ENCODE peak calls at places on chromosomes 4 and X, in five cellular contexts. T, M, K, Y and Z are unnamed samples.
A peak's percentile ranks its signal among the peaks of the same experiment; 100 is the strongest.

GRCh38 chr4:159290321-159291030 is 187.6 kb downstream of the RAPGEF2 start:
- DNase-seq in T (no peak), M (no peak), K (peak; percentile 34), Y (no peak), Z (no peak)

GRCh38 chrX:41516995-41517660 is 70.0 kb downstream of the NYX start:
- DNase-seq in T (peak; percentile 37), M (no peak), K (no peak), Y (no peak), Z (no peak)

GRCh38 chrX:120790118-120790517 is 85.5 kb downstream of the CT47B1 start:
- DNase-seq in T (peak; percentile 63), M (peak; percentile 51), K (peak; percentile 71), Y (no peak), Z (peak; percentile 27)

GRCh38 chr4:7045553-7045952 is 2.4 kb downstream of the TADA2B start:
- DNase-seq in T (no peak), M (no peak), K (no peak), Y (no peak), Z (no peak)

GRCh38 chr4:158122501-158122900 is 50.3 kb downstream of the GASK1B start:
- DNase-seq in T (no peak), M (peak; percentile 38), K (peak; percentile 55), Y (no peak), Z (no peak)

GRCh38 chr4:100187781-100188180 is 2.5 kb downstream of the DDIT4L start:
- DNase-seq in T (no peak), M (no peak), K (no peak), Y (no peak), Z (no peak)

GRCh38 chr4:179447308-179447707 is 2005.1 kb upstream of the AGA start:
- DNase-seq in T (no peak), M (peak; percentile 5), K (peak; percentile 12), Y (no peak), Z (no peak)

GRCh38 chrX:47200385-47201150 is 6.9 kb downstream of the UBA1 start:
- DNase-seq in T (peak; percentile 65), M (no peak), K (peak; percentile 65), Y (no peak), Z (no peak)

GRCh38 chr4:71239365-71239764 is 99.5 kb upstream of the SLC4A4 start:
- DNase-seq in T (peak; percentile 8), M (peak; percentile 46), K (peak; percentile 66), Y (no peak), Z (no peak)

GRCh38 chr4:151099976-151100417 is 569 bp downstream of the RPS3A start:
- DNase-seq in T (no peak), M (no peak), K (peak; percentile 25), Y (no peak), Z (no peak)

DNA sequence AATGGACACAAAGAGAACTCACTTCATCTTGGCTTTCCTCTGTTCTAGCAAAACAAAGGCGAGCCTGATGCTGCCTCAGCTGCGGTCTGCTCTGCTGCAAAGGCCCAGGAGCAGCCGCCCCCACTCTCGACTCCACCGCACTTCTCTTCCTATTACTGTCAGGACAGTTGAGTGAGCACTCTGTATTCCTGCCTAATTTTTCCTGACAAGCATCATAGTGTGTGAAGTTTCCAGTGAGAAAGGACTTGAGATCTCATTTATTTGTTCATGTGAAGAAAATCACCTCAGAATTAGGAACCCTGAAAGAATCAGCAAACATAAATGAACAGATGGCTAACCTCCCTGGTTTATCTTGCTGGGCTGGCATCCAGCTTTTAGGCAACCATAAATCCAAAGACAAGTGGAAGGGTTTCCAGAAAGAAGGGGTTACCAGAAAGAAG is 15.6 kb downstream of the SCARB2 start:
- DNase-seq in T (no peak), M (no peak), K (peak; percentile 69), Y (no peak), Z (no peak)
- H2AK5ac ChIP-seq in T (no peak overlapping the region), M (no peak overlapping the region), K (peak overlapping the region; percentile 53), Y (no peak overlapping the region), Z (no peak overlapping the region)

GRCh38 chr4:183906486-183906735 is 1.3 kb downstream of the STOX2 start:
- DNase-seq in T (no peak), M (peak; percentile 1), K (no peak), Y (no peak), Z (no peak)
- H2AK5ac ChIP-seq in T (no peak overlapping the region), M (no peak overlapping the region), K (no peak overlapping the region), Y (no peak overlapping the region), Z (no peak overlapping the region)

GRCh38 chr4:140213736-140214135 is 59.8 kb upstream of the MAML3 start:
- DNase-seq in T (peak; percentile 49), M (peak; percentile 10), K (peak; percentile 66), Y (no peak), Z (no peak)

GRCh38 chr4:140212646-140213045 is 58.7 kb upstream of the MAML3 start:
- DNase-seq in T (peak; percentile 92), M (no peak), K (no peak), Y (no peak), Z (no peak)

GRCh38 chr4:140211693-140212092 is 57.7 kb upstream of the MAML3 start:
- DNase-seq in T (no peak), M (no peak), K (no peak), Y (no peak), Z (no peak)

GRCh38 chr4:140212171-140212570 is 58.2 kb upstream of the MAML3 start:
- DNase-seq in T (no peak), M (no peak), K (no peak), Y (no peak), Z (no peak)

DNA sequence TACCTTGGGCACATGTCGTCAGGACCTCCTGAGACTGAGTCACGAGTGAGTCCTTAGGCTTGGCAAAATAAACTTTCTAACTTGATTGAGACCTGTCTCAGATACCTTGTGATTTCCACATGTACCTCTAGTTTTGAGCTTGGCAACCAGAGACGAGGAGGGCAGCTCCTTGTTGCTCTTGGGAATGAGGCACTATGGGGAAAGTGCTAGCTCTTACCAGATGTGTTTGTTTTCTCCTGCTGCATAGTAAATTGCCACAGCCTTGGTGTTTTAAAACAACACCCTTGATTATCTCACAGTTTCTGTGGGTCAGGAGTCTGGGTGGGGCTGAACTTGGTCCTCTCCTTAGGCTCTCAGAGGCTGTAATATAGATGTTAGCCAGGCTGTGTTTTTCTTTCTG is 59.1 kb upstream of the MAML3 start:
- DNase-seq in T (no peak), M (no peak), K (no peak), Y (no peak), Z (no peak)
- H2AK5ac ChIP-seq in T (peak overlapping the region; percentile 3), M (no peak overlapping the region), K (no peak overlapping the region), Y (no peak overlapping the region), Z (no peak overlapping the region)

GRCh38 chr4:140644470-140645185 is 75.9 kb upstream of the UCP1 start:
- DNase-seq in T (no peak), M (no peak), K (no peak), Y (no peak), Z (no peak)

GRCh38 chr4:140641789-140642439 is 73.2 kb upstream of the UCP1 start:
- DNase-seq in T (peak; percentile 85), M (no peak), K (no peak), Y (peak; percentile 71), Z (peak; percentile 81)

GRCh38 chr4:140645196-140645595 is 76.4 kb upstream of the UCP1 start:
- DNase-seq in T (no peak), M (no peak), K (no peak), Y (no peak), Z (no peak)

GRCh38 chr4:140642674-140643437 is 74.1 kb upstream of the UCP1 start:
- DNase-seq in T (no peak), M (no peak), K (no peak), Y (no peak), Z (no peak)

GRCh38 chr4:140643571-140644055 is 74.9 kb upstream of the UCP1 start:
- DNase-seq in T (no peak), M (no peak), K (no peak), Y (no peak), Z (no peak)
- H2AK5ac ChIP-seq in T (no peak overlapping the region), M (no peak overlapping the region), K (no peak overlapping the region), Y (no peak overlapping the region), Z (no peak overlapping the region)

GRCh38 chrX:32852203-32852602 is 359.1 kb downstream of the DMD start:
- DNase-seq in T (no peak), M (no peak), K (no peak), Y (no peak), Z (no peak)
- H2AK5ac ChIP-seq in T (no peak overlapping the region), M (no peak overlapping the region), K (no peak overlapping the region), Y (no peak overlapping the region), Z (no peak overlapping the region)

GRCh38 chr4:156723951-156724668 is 247.5 kb downstream of the PDGFC start:
- DNase-seq in T (no peak), M (no peak), K (no peak), Y (no peak), Z (no peak)
- H2AK5ac ChIP-seq in T (no peak overlapping the region), M (no peak overlapping the region), K (no peak overlapping the region), Y (no peak overlapping the region), Z (no peak overlapping the region)

DNA sequence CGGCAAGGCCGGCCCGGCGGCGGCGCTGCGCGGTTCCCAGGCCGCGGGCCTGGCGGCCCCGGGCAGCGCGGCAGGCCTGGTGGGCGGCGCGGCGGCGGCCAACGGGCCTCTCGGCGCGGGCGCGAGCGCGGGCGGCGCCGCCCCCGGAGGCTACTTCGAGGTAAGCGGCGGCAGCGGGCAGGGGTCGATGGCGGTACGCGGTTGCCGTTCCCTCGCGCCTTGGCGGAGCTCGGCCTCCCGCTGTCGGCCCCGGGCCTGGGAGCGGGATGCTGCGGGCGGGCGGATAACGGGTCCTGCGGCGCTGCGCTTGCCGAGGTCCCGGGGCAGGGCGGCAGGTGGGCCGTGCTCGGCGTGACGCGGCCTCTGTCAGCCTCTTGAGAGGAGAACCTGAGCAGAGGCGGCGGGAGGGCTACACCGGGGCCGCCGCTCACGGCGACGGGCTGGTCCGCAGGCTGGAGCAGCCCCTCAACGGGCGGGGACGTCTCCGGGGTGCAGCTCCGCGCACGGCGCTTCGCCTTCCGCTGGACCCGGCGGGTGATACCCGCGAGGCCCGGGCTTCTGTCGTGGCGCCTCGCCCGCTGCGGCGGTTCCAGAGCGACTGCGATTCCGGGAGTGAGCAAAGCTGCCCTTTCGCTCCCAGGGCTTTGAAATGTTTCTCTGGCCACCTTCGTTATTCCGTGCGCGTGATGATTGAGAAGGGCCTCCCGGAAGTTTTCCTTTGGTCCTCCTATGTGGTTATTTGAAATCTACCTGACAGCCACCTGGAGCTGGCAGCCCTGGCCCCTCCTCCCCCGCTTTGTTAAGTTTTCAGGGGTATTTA is 774 bp downstream of the FAM193A start:
- DNase-seq in T (peak; percentile 61), M (peak; percentile 43), K (peak; percentile 24), Y (peak; percentile 72), Z (peak; percentile 53)
- H2AK5ac ChIP-seq in T (no peak overlapping the region), M (no peak overlapping the region), K (peak overlapping the region; percentile 15), Y (no peak overlapping the region), Z (no peak overlapping the region)

DNA sequence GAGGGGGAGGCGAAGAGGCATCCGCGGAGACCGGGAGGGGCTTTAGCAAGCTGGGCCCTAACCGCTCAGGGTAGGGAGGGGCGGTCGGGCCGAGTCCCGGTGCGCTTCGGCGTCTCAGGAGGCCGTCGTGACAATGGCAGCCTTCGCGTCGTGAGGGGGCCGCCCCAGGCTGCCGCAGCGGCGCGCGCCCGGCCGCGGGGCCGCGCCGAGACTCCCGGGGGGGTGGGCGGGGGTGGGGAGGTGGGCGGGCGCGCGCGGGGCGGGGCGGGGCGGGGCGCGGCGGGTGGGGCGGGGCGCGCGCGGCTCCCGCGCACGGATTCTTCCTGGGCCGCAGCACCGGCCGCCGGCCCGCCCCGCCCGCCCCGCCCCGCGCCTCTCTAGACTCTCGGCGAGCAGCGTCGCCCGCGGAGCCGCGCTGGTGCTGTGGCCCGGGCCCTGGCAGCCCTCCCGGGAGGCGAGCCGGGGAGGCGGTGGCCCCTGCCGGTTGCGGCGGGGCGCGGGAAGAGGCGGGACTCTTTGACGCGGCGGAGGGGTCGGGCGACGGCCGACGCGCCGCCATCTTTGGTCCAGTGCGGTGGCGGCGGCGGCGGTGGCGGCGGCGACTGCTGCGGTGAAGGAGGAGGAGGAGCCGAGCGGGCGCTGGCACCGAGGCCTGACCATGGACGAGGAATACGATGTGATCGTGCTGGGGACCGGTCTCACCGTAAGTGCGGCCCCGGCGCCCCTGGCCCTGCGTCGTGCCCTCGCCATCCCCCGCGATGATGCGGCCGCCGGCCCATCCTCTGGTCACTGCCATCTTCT is at the start of gene GDI1:
- DNase-seq in T (peak; percentile 60), M (peak; percentile 62), K (peak; percentile 22), Y (peak; percentile 57), Z (peak; percentile 54)
- H2AK5ac ChIP-seq in T (no peak within 1 kb of the TSS), M (peak within 1 kb of the TSS; percentile 69), K (peak within 1 kb of the TSS; percentile 87), Y (no peak within 1 kb of the TSS), Z (no peak within 1 kb of the TSS)

GRCh38 chr4:37014584-37014983 is 230.0 kb upstream of the NWD2 start:
- DNase-seq in T (no peak), M (no peak), K (no peak), Y (no peak), Z (no peak)
- H2AK5ac ChIP-seq in T (no peak overlapping the region), M (no peak overlapping the region), K (no peak overlapping the region), Y (no peak overlapping the region), Z (no peak overlapping the region)